ENCODE peak calls at places on chromosomes 4 and X, in five cellular contexts. G is fibroblast of mammary gland, T is psoas muscle, Z is posterior cingulate gyrus, B is uterus. S is an unnamed sample.
A peak's percentile ranks its signal among the peaks of the same experiment; 100 is the strongest.

GRCh38 chr4:1192091-1192492 is 19.7 kb upstream of the SPON2 start:
- DNase-seq in B (peak; percentile 97), G (peak; percentile 99), T (peak; percentile 91), Z (peak; percentile 95), S (peak; percentile 72)

GRCh38 chrX:109783712-109784109 is 50.7 kb upstream of the ACSL4 start:
- DNase-seq in G (no peak), T (no peak), Z (no peak), B (peak; percentile 35), S (no peak)

GRCh38 chr4:55439023-55439422 is 43.3 kb downstream of the TMEM165 start:
- DNase-seq in Z (no peak), T (no peak), B (no peak), G (no peak), S (no peak)

GRCh38 chr4:153521995-153522799 is 56.0 kb downstream of the TMEM131L start:
- DNase-seq in T (no peak), B (no peak), G (no peak), Z (no peak), S (no peak)

GRCh38 chr4:47839259-47839658 is 1.4 kb upstream of the CORIN start:
- DNase-seq in G (peak; percentile 93), B (peak; percentile 48), T (no peak), Z (peak; percentile 72), S (no peak)

GRCh38 chr4:151304226-151304625 is 21.2 kb downstream of the SH3D19 start:
- DNase-seq in B (no peak), Z (no peak), G (no peak), T (no peak), S (no peak)

GRCh38 chr4:162957521-162958143 is 209.1 kb downstream of the NAF1 start:
- DNase-seq in T (no peak), B (no peak), Z (peak; percentile 20), G (no peak), S (no peak)

GRCh38 chrX:70979136-70979762 is 48.4 kb upstream of the SLC7A3 start:
- DNase-seq in B (no peak), T (no peak), Z (no peak), G (peak; percentile 46), S (no peak)

GRCh38 chrX:126785539-126785938 is 34.0 kb upstream of the PRR32 start:
- DNase-seq in T (no peak), Z (no peak), G (no peak), B (no peak), S (no peak)

GRCh38 chr4:40562681-40563080 is 67.0 kb downstream of the RBM47 start:
- DNase-seq in G (peak; percentile 45), T (no peak), B (no peak), Z (no peak), S (no peak)

GRCh38 chr4:108881190-108881589 is 118.3 kb upstream of the ETNPPL start:
- DNase-seq in T (no peak), G (peak; percentile 28), Z (no peak), B (no peak), S (no peak)

GRCh38 chrX:77900688-77901087 is 1.4 kb downstream of the COX7B start:
- DNase-seq in G (peak; percentile 28), T (no peak), Z (no peak), B (no peak), S (no peak)

GRCh38 chr4:76984788-76985211 is 35.2 kb downstream of the SEPTIN11 start:
- DNase-seq in Z (no peak), T (peak; percentile 79), G (peak; percentile 100), B (peak; percentile 85), S (no peak)

GRCh38 chrX:154374361-154375155 is at the start of gene FLNA:
- DNase-seq in Z (no peak), T (peak; percentile 64), G (no peak), B (peak; percentile 82), S (no peak)

GRCh38 chr4:71938776-71939175 is 93.0 kb upstream of the NPFFR2 start:
- DNase-seq in G (peak; percentile 6), T (no peak), B (no peak), Z (no peak), S (no peak)

GRCh38 chrX:13764284-13764683 is 29.7 kb downstream of the OFD1 start:
- DNase-seq in Z (no peak), B (no peak), T (no peak), G (no peak), S (no peak)

GRCh38 chr4:186131935-186132334 is 27.4 kb downstream of the FAM149A start:
- DNase-seq in Z (no peak), B (no peak), G (no peak), T (no peak), S (no peak)

GRCh38 chr4:32002037-32002747 is 1282.0 kb downstream of the PCDH7 start:
- DNase-seq in B (no peak), G (no peak), T (no peak), Z (no peak), S (no peak)

GRCh38 chr4:64756016-64756415 is 346.8 kb upstream of the TECRL start:
- DNase-seq in B (no peak), T (no peak), G (peak; percentile 66), Z (no peak), S (no peak)

GRCh38 chrX:8848921-8849320 is 47.7 kb upstream of the FAM9A start:
- DNase-seq in T (no peak), B (no peak), G (peak; percentile 34), Z (no peak), S (no peak)

GRCh38 chr4:15233626-15234025 is 194.2 kb upstream of the C1QTNF7 start:
- DNase-seq in G (peak; percentile 43), T (no peak), Z (no peak), B (no peak), S (no peak)

GRCh38 chr4:83362492-83363329 is 28.1 kb upstream of the HPSE start:
- DNase-seq in Z (no peak), B (no peak), G (peak; percentile 62), T (no peak), S (no peak)

GRCh38 chrX:70508296-70508911 is 63.8 kb downstream of the DLG3 start:
- DNase-seq in Z (no peak), T (no peak), B (no peak), G (peak; percentile 7), S (no peak)

GRCh38 chr4:119207051-119207450 is 5.5 kb upstream of the USP53 start:
- DNase-seq in G (peak; percentile 69), B (no peak), Z (no peak), T (no peak), S (no peak)

GRCh38 chr4:8725071-8725841 is 132.7 kb downstream of the CPZ start:
- DNase-seq in T (peak; percentile 40), Z (peak; percentile 78), B (peak; percentile 1), G (no peak), S (no peak)

GRCh38 chrX:49876750-49877149 is 2.5 kb upstream of the USP27X start:
- DNase-seq in Z (no peak), T (no peak), B (no peak), G (peak; percentile 35), S (no peak)

GRCh38 chr4:56215901-56216300 is 171.4 kb downstream of the AASDH start:
- DNase-seq in G (peak; percentile 63), B (peak; percentile 59), T (no peak), Z (no peak), S (no peak)

GRCh38 chrX:45811307-45811706 is 610.6 kb upstream of the DIPK2B start:
- DNase-seq in B (no peak), G (no peak), T (no peak), Z (no peak), S (no peak)

GRCh38 chr4:5021546-5021945 is 2.3 kb upstream of the CYTL1 start:
- DNase-seq in G (no peak), T (no peak), B (no peak), Z (no peak), S (no peak)

S was measured in nucleus accumbens.